ENCODE peak calls at places on chromosomes 2 and 18, in ten cellular contexts. E is adipocyte, Z is neural progenitor cell, G is heart left ventricle, X is ovary, L is mesenchymal stem cell, F is brain microvascular endothelial cell, S is lung, R is neuronal stem cell, U is astrocyte of the spinal cord. K is an unnamed sample.
A peak's percentile ranks its signal among the peaks of the same experiment; 100 is the strongest.

GRCh38 chr2:237600205-237600846 is 9.8 kb upstream of the RAB17 start:
- DNase-seq in L (no peak), X (peak; percentile 68), Z (no peak), F (peak; percentile 45), E (peak; percentile 73), R (no peak), G (peak; percentile 70), S (no peak), U (no peak), K (peak; percentile 79)

GRCh38 chr2:153519260-153519875 is 40.8 kb upstream of the RPRM start:
- DNase-seq in S (peak; percentile 47), R (peak; percentile 49), E (peak; percentile 69), F (peak; percentile 29), L (peak; percentile 42), X (peak; percentile 61), G (no peak), U (peak; percentile 56), Z (peak; percentile 69), K (peak; percentile 63)

GRCh38 chr2:111522231-111522768 is 361.7 kb downstream of the ANAPC1 start:
- DNase-seq in G (no peak), R (no peak), X (no peak), F (no peak), S (no peak), U (peak; percentile 22), L (peak; percentile 78), Z (no peak), E (peak; percentile 89), K (peak; percentile 59)

GRCh38 chr2:182668671-182669070 is 47.4 kb upstream of the DNAJC10 start:
- DNase-seq in U (peak; percentile 50), R (no peak), G (no peak), E (no peak), X (no peak), S (peak; percentile 31), Z (no peak), F (no peak), L (no peak), K (no peak)

GRCh38 chr2:107669335-107669734 is 157.4 kb upstream of the RGPD4 start:
- DNase-seq in E (peak; percentile 62), R (no peak), F (peak; percentile 4), G (no peak), Z (peak; percentile 24), X (no peak), U (peak; percentile 26), L (peak; percentile 4), S (no peak), K (peak; percentile 3)

GRCh38 chr2:177397501-177398289 is 5.1 kb downstream of the AGPS start:
- DNase-seq in L (peak; percentile 97), F (peak; percentile 64), E (peak; percentile 50), X (no peak), U (peak; percentile 96), Z (no peak), R (no peak), S (no peak), G (no peak), K (peak; percentile 87)

GRCh38 chr2:37832590-37833197 is 92.4 kb upstream of the RMDN2 start:
- DNase-seq in U (peak; percentile 83), X (peak; percentile 91), R (peak; percentile 77), L (peak; percentile 87), F (peak; percentile 85), S (peak; percentile 92), E (peak; percentile 96), G (peak; percentile 88), Z (peak; percentile 88), K (peak; percentile 83)

GRCh38 chr2:203446071-203446481 is 89.0 kb downstream of the RAPH1 start:
- DNase-seq in F (peak; percentile 77), U (peak; percentile 79), E (peak; percentile 32), R (no peak), X (no peak), S (no peak), Z (no peak), L (peak; percentile 73), G (no peak), K (peak; percentile 86)

GRCh38 chr2:101517753-101518152 is 42.8 kb upstream of the RFX8 start:
- DNase-seq in Z (no peak), E (peak; percentile 61), S (no peak), R (no peak), F (no peak), U (peak; percentile 84), X (no peak), L (peak; percentile 74), G (no peak), K (peak; percentile 78)

GRCh38 chr18:45155526-45155925 is 459.8 kb upstream of the SLC14A2 start:
- DNase-seq in U (no peak), Z (no peak), E (no peak), F (no peak), G (no peak), R (no peak), L (no peak), X (no peak), S (no peak), K (no peak)
- H3K4me3 ChIP-seq in U (no peak overlapping the region), Z (no peak overlapping the region), E (no peak overlapping the region), F (no peak overlapping the region), G (no peak overlapping the region), R (no peak overlapping the region), L (no peak overlapping the region), X (no peak overlapping the region), S (no peak overlapping the region), K (no peak overlapping the region)

GRCh38 chr2:6946722-6947121 is 29.5 kb downstream of the RNF144A start:
- DNase-seq in X (no peak), G (no peak), R (no peak), U (peak; percentile 86), S (no peak), E (peak; percentile 83), L (peak; percentile 93), Z (no peak), F (peak; percentile 49), K (peak; percentile 78)

GRCh38 chr2:6944546-6944945 is 27.3 kb downstream of the RNF144A start:
- DNase-seq in F (no peak), X (no peak), S (peak; percentile 16), G (no peak), R (no peak), L (no peak), Z (no peak), E (no peak), U (no peak), K (no peak)

GRCh38 chr2:6943971-6944370 is 26.8 kb downstream of the RNF144A start:
- DNase-seq in E (no peak), Z (no peak), S (peak; percentile 25), G (no peak), R (no peak), X (no peak), L (no peak), F (no peak), U (no peak), K (no peak)

GRCh38 chr2:6945821-6946220 is 28.6 kb downstream of the RNF144A start:
- DNase-seq in F (no peak), S (no peak), R (no peak), Z (no peak), G (no peak), E (no peak), U (no peak), L (peak; percentile 28), X (no peak), K (no peak)

GRCh38 chr2:6945087-6945813 is 28.0 kb downstream of the RNF144A start:
- DNase-seq in U (no peak), Z (no peak), R (no peak), L (no peak), E (no peak), F (no peak), X (no peak), S (peak; percentile 13), G (no peak), K (no peak)
- H3K4me3 ChIP-seq in U (no peak overlapping the region), Z (no peak overlapping the region), R (no peak overlapping the region), L (no peak overlapping the region), E (peak overlapping the region; percentile 18), F (no peak overlapping the region), X (no peak overlapping the region), S (no peak overlapping the region), G (no peak overlapping the region), K (no peak overlapping the region)

GRCh38 chr2:219158025-219158424 is 2.6 kb downstream of the NHEJ1 start:
- DNase-seq in F (no peak), Z (no peak), S (no peak), G (no peak), R (no peak), X (no peak), U (no peak), L (no peak), E (no peak), K (no peak)

GRCh38 chr2:219160186-219161017 is at the start of gene NHEJ1:
- DNase-seq in X (peak; percentile 98), U (peak; percentile 95), E (peak; percentile 98), L (peak; percentile 95), Z (peak; percentile 95), R (peak; percentile 93), F (peak; percentile 94), S (peak; percentile 97), G (peak; percentile 95), K (peak; percentile 95)

GRCh38 chr2:219161097-219161496 is 482 bp upstream of the NHEJ1 start:
- DNase-seq in G (no peak), L (no peak), F (no peak), X (no peak), E (no peak), R (no peak), S (no peak), U (no peak), Z (no peak), K (no peak)

GRCh38 chr2:219158586-219158985 is 2.0 kb downstream of the NHEJ1 start:
- DNase-seq in R (no peak), S (no peak), G (no peak), X (no peak), L (no peak), U (no peak), Z (no peak), F (no peak), E (no peak), K (peak; percentile 7)

DNA sequence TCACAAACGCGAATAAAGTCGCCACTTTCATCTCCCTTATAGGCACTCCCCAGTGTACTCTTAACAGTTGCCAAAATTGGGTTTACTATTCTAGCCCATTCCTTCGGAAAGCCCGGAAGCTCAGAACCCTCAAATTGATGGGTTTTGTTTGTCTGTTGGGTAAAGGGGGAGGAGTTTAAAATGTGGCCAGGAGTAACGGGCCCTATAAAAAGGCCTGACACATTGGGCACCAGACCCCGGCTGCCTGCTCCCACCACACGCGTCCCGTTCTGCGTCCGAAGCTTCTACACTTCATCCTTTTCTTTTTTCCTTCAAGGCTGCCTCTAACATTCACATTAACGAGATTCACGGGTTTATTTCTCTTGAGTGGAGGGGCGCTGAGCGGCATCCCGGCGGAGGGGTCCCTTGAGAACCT is 837 bp downstream of the NHEJ1 start:
- DNase-seq in L (no peak), U (no peak), S (no peak), F (no peak), Z (no peak), E (no peak), G (no peak), R (no peak), X (no peak), K (no peak)
- H3K4me3 ChIP-seq in L (peak overlapping the region; percentile 82), U (peak overlapping the region; percentile 68), S (peak overlapping the region; percentile 8), F (peak overlapping the region; percentile 84), Z (peak overlapping the region; percentile 67), E (peak overlapping the region; percentile 82), G (peak overlapping the region; percentile 74), R (peak overlapping the region; percentile 66), X (peak overlapping the region; percentile 66), K (peak overlapping the region; percentile 66)

DNA sequence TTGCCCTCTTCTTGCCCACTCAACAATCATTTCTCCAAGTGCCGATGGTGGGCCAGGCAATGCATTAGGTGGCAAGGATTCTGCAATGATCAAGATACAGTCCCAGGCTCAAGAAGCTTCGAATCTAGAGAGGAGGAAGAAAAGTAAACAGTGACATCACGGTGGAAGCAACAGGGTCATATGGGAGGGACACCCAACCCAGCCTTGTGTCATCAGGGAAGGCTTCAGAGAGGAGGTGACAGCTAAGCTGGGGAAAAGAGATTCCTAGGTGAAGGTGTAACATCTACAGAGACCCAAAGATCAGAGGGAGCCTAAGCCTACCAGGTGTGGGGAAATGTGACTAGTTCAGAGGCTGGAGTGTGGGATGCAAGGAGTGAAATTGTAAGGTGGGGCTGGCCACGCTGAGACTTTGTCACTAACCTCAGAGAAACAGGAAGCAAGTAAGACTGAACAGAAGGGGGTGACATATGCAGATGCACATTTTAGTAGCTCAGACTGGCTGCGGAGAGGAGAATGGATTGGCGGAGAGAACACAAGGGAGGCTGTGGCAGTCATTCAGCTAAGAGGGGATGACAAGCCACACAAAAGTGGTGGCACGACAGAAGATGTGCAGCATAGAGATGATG is 104.9 kb downstream of the ANKRD44 start:
- DNase-seq in S (no peak), L (no peak), Z (no peak), U (no peak), E (no peak), F (no peak), G (no peak), R (no peak), X (no peak), K (no peak)
- H3K4me3 ChIP-seq in S (no peak overlapping the region), L (no peak overlapping the region), Z (no peak overlapping the region), U (no peak overlapping the region), E (no peak overlapping the region), F (no peak overlapping the region), G (no peak overlapping the region), R (no peak overlapping the region), X (no peak overlapping the region), K (no peak overlapping the region)

K was measured in cardiac fibroblast.